ENCODE peak calls at places on chromosomes 6 and 20, in seven cellular contexts. One of them, this sample, is unnamed.

GRCh38 chr6:40888456-40888990 is 150.5 kb downstream of the UNC5CL start:
- DNase-seq in choroid plexus epithelial cell: no peak
- DNase-seq in WERI-Rb-1: peak
- DNase-seq in cardiac muscle cell: no peak
- DNase-seq in GM23338: no peak
- DNase-seq in coronary artery: peak
- DNase-seq in aorta: no peak
- DNase-seq in this sample: no peak

GRCh38 chr6:3151705-3152104 is 5.6 kb downstream of the TUBB2A start:
- DNase-seq in choroid plexus epithelial cell: no peak
- DNase-seq in WERI-Rb-1: peak
- DNase-seq in cardiac muscle cell: no peak
- DNase-seq in GM23338: no peak
- DNase-seq in coronary artery: no peak
- DNase-seq in aorta: no peak
- DNase-seq in this sample: no peak

GRCh38 chr20:1816384-1817381 is 78.5 kb upstream of the SIRPA start:
- DNase-seq in choroid plexus epithelial cell: no peak
- DNase-seq in WERI-Rb-1: no peak
- DNase-seq in cardiac muscle cell: peak
- DNase-seq in GM23338: no peak
- DNase-seq in coronary artery: peak
- DNase-seq in aorta: no peak
- DNase-seq in this sample: peak

GRCh38 chr6:8707956-8708772 is 272.8 kb upstream of the SLC35B3 start:
- DNase-seq in choroid plexus epithelial cell: peak
- DNase-seq in WERI-Rb-1: peak
- DNase-seq in cardiac muscle cell: no peak
- DNase-seq in GM23338: peak
- DNase-seq in coronary artery: no peak
- DNase-seq in aorta: no peak
- DNase-seq in this sample: peak

GRCh38 chr6:26205625-26206574 is 118.7 kb downstream of the HFE start:
- DNase-seq in choroid plexus epithelial cell: peak
- DNase-seq in WERI-Rb-1: no peak
- DNase-seq in cardiac muscle cell: peak
- DNase-seq in GM23338: peak
- DNase-seq in coronary artery: no peak
- DNase-seq in aorta: no peak
- DNase-seq in this sample: peak

GRCh38 chr20:61931476-61932198 is 134.0 kb downstream of the TAF4 start:
- DNase-seq in choroid plexus epithelial cell: no peak
- DNase-seq in WERI-Rb-1: no peak
- DNase-seq in cardiac muscle cell: no peak
- DNase-seq in GM23338: no peak
- DNase-seq in coronary artery: no peak
- DNase-seq in aorta: peak
- DNase-seq in this sample: no peak

GRCh38 chr20:3710703-3711417 is 1.5 kb downstream of the SIGLEC1 start:
- DNase-seq in choroid plexus epithelial cell: peak
- DNase-seq in WERI-Rb-1: peak
- DNase-seq in cardiac muscle cell: peak
- DNase-seq in GM23338: peak
- DNase-seq in coronary artery: no peak
- DNase-seq in aorta: peak
- DNase-seq in this sample: peak

GRCh38 chr6:108163267-108163643 is 2.6 kb upstream of the NR2E1 start:
- DNase-seq in choroid plexus epithelial cell: no peak
- DNase-seq in WERI-Rb-1: no peak
- DNase-seq in cardiac muscle cell: no peak
- DNase-seq in GM23338: peak
- DNase-seq in coronary artery: no peak
- DNase-seq in aorta: no peak
- DNase-seq in this sample: no peak

GRCh38 chr6:45038226-45038625 is 289.9 kb upstream of the RUNX2 start:
- DNase-seq in choroid plexus epithelial cell: no peak
- DNase-seq in WERI-Rb-1: no peak
- DNase-seq in cardiac muscle cell: no peak
- DNase-seq in GM23338: no peak
- DNase-seq in coronary artery: no peak
- DNase-seq in aorta: no peak
- DNase-seq in this sample: no peak

GRCh38 chr6:137849076-137849708 is 17.9 kb upstream of the TNFAIP3 start:
- DNase-seq in choroid plexus epithelial cell: peak
- DNase-seq in WERI-Rb-1: no peak
- DNase-seq in cardiac muscle cell: peak
- DNase-seq in GM23338: no peak
- DNase-seq in coronary artery: no peak
- DNase-seq in aorta: no peak
- DNase-seq in this sample: peak

GRCh38 chr6:83307849-83308248 is 114.7 kb downstream of the RWDD2A start:
- DNase-seq in choroid plexus epithelial cell: no peak
- DNase-seq in WERI-Rb-1: no peak
- DNase-seq in cardiac muscle cell: no peak
- DNase-seq in GM23338: no peak
- DNase-seq in coronary artery: no peak
- DNase-seq in aorta: no peak
- DNase-seq in this sample: no peak

GRCh38 chr6:42450314-42451145 is 1.2 kb downstream of the TRERF1 start:
- DNase-seq in choroid plexus epithelial cell: peak
- DNase-seq in WERI-Rb-1: peak
- DNase-seq in cardiac muscle cell: peak
- DNase-seq in GM23338: peak
- DNase-seq in coronary artery: no peak
- DNase-seq in aorta: peak
- DNase-seq in this sample: peak

GRCh38 chr6:126064994-126065401 is 78.7 kb downstream of the TRMT11 start:
- DNase-seq in choroid plexus epithelial cell: no peak
- DNase-seq in WERI-Rb-1: no peak
- DNase-seq in cardiac muscle cell: peak
- DNase-seq in GM23338: no peak
- DNase-seq in coronary artery: no peak
- DNase-seq in aorta: no peak
- DNase-seq in this sample: no peak

GRCh38 chr20:15705975-15706374 is 867.3 kb downstream of the KIF16B start:
- DNase-seq in choroid plexus epithelial cell: no peak
- DNase-seq in WERI-Rb-1: no peak
- DNase-seq in cardiac muscle cell: no peak
- DNase-seq in GM23338: no peak
- DNase-seq in coronary artery: no peak
- DNase-seq in aorta: no peak
- DNase-seq in this sample: no peak

GRCh38 chr6:2938632-2939083 is 32.7 kb downstream of the SERPINB6 start:
- DNase-seq in choroid plexus epithelial cell: no peak
- DNase-seq in WERI-Rb-1: no peak
- DNase-seq in cardiac muscle cell: no peak
- DNase-seq in GM23338: peak
- DNase-seq in coronary artery: no peak
- DNase-seq in aorta: no peak
- DNase-seq in this sample: peak

GRCh38 chr20:25083141-25083772 is 1.3 kb upstream of the VSX1 start:
- DNase-seq in choroid plexus epithelial cell: no peak
- DNase-seq in WERI-Rb-1: no peak
- DNase-seq in cardiac muscle cell: no peak
- DNase-seq in GM23338: peak
- DNase-seq in coronary artery: peak
- DNase-seq in aorta: no peak
- DNase-seq in this sample: no peak

GRCh38 chr6:35248300-35248699 is 11.2 kb upstream of the ZNF76 start:
- DNase-seq in choroid plexus epithelial cell: no peak
- DNase-seq in WERI-Rb-1: no peak
- DNase-seq in cardiac muscle cell: no peak
- DNase-seq in GM23338: no peak
- DNase-seq in coronary artery: no peak
- DNase-seq in aorta: no peak
- DNase-seq in this sample: peak

GRCh38 chr6:117265425-117266266 is at the start of gene VGLL2:
- DNase-seq in choroid plexus epithelial cell: peak
- DNase-seq in WERI-Rb-1: peak
- DNase-seq in cardiac muscle cell: peak
- DNase-seq in GM23338: peak
- DNase-seq in coronary artery: no peak
- DNase-seq in aorta: peak
- DNase-seq in this sample: peak

GRCh38 chr6:93819189-93819588 is 399.8 kb upstream of the EPHA7 start:
- DNase-seq in choroid plexus epithelial cell: peak
- DNase-seq in WERI-Rb-1: no peak
- DNase-seq in cardiac muscle cell: no peak
- DNase-seq in GM23338: no peak
- DNase-seq in coronary artery: no peak
- DNase-seq in aorta: no peak
- DNase-seq in this sample: no peak

GRCh38 chr20:39036011-39036410 is 73.9 kb downstream of the DHX35 start:
- DNase-seq in choroid plexus epithelial cell: peak
- DNase-seq in WERI-Rb-1: no peak
- DNase-seq in cardiac muscle cell: no peak
- DNase-seq in GM23338: no peak
- DNase-seq in coronary artery: no peak
- DNase-seq in aorta: no peak
- DNase-seq in this sample: peak

GRCh38 chr6:97068211-97068610 is 143.7 kb downstream of the KLHL32 start:
- DNase-seq in choroid plexus epithelial cell: peak
- DNase-seq in WERI-Rb-1: no peak
- DNase-seq in cardiac muscle cell: peak
- DNase-seq in GM23338: peak
- DNase-seq in coronary artery: no peak
- DNase-seq in aorta: no peak
- DNase-seq in this sample: peak

GRCh38 chr20:45576995-45577394 is 2.1 kb downstream of the WFDC8 start:
- DNase-seq in choroid plexus epithelial cell: peak
- DNase-seq in WERI-Rb-1: no peak
- DNase-seq in cardiac muscle cell: peak
- DNase-seq in GM23338: peak
- DNase-seq in coronary artery: no peak
- DNase-seq in aorta: no peak
- DNase-seq in this sample: no peak

GRCh38 chr6:6941201-6941600 is 166.6 kb upstream of the RREB1 start:
- DNase-seq in choroid plexus epithelial cell: no peak
- DNase-seq in WERI-Rb-1: no peak
- DNase-seq in cardiac muscle cell: no peak
- DNase-seq in GM23338: no peak
- DNase-seq in coronary artery: peak
- DNase-seq in aorta: no peak
- DNase-seq in this sample: no peak

GRCh38 chr20:48722737-48723191 is 105.0 kb downstream of the PREX1 start:
- DNase-seq in choroid plexus epithelial cell: peak
- DNase-seq in WERI-Rb-1: no peak
- DNase-seq in cardiac muscle cell: peak
- DNase-seq in GM23338: peak
- DNase-seq in coronary artery: peak
- DNase-seq in aorta: peak
- DNase-seq in this sample: peak

GRCh38 chr6:158815915-158816314 is 3.3 kb downstream of the EZR start:
- DNase-seq in choroid plexus epithelial cell: no peak
- DNase-seq in WERI-Rb-1: no peak
- DNase-seq in cardiac muscle cell: no peak
- DNase-seq in GM23338: no peak
- DNase-seq in coronary artery: no peak
- DNase-seq in aorta: no peak
- DNase-seq in this sample: no peak
- H3K4me3 ChIP-seq in choroid plexus epithelial cell: no peak
- H3K4me3 ChIP-seq in WERI-Rb-1: no peak
- H3K4me3 ChIP-seq in cardiac muscle cell: peak
- H3K4me3 ChIP-seq in GM23338: peak
- H3K4me3 ChIP-seq in coronary artery: peak
- H3K4me3 ChIP-seq in aorta: no peak
- H3K4me3 ChIP-seq in this sample: peak

GRCh38 chr20:51570755-51571469 is 28.4 kb upstream of the NFATC2 start:
- DNase-seq in choroid plexus epithelial cell: peak
- DNase-seq in WERI-Rb-1: no peak
- DNase-seq in cardiac muscle cell: peak
- DNase-seq in GM23338: no peak
- DNase-seq in coronary artery: no peak
- DNase-seq in aorta: peak
- DNase-seq in this sample: no peak
- H3K4me3 ChIP-seq in choroid plexus epithelial cell: no peak
- H3K4me3 ChIP-seq in WERI-Rb-1: no peak
- H3K4me3 ChIP-seq in cardiac muscle cell: peak
- H3K4me3 ChIP-seq in GM23338: no peak
- H3K4me3 ChIP-seq in coronary artery: peak
- H3K4me3 ChIP-seq in aorta: no peak
- H3K4me3 ChIP-seq in this sample: no peak

GRCh38 chr20:57395111-57395959 is 4.1 kb downstream of the RBM38 start:
- DNase-seq in choroid plexus epithelial cell: peak
- DNase-seq in WERI-Rb-1: no peak
- DNase-seq in cardiac muscle cell: peak
- DNase-seq in GM23338: no peak
- DNase-seq in coronary artery: peak
- DNase-seq in aorta: peak
- DNase-seq in this sample: peak
- H3K4me3 ChIP-seq in choroid plexus epithelial cell: no peak
- H3K4me3 ChIP-seq in WERI-Rb-1: no peak
- H3K4me3 ChIP-seq in cardiac muscle cell: peak
- H3K4me3 ChIP-seq in GM23338: no peak
- H3K4me3 ChIP-seq in coronary artery: peak
- H3K4me3 ChIP-seq in aorta: no peak
- H3K4me3 ChIP-seq in this sample: no peak

GRCh38 chr20:36745234-36745926 is 510 bp downstream of the NDRG3 start:
- DNase-seq in choroid plexus epithelial cell: peak
- DNase-seq in WERI-Rb-1: peak
- DNase-seq in cardiac muscle cell: peak
- DNase-seq in GM23338: peak
- DNase-seq in coronary artery: no peak
- DNase-seq in aorta: peak
- DNase-seq in this sample: no peak

GRCh38 chr20:36745927-36746659 is at the start of gene NDRG3:
- DNase-seq in choroid plexus epithelial cell: peak
- DNase-seq in WERI-Rb-1: peak
- DNase-seq in cardiac muscle cell: peak
- DNase-seq in GM23338: peak
- DNase-seq in coronary artery: peak
- DNase-seq in aorta: peak
- DNase-seq in this sample: peak

GRCh38 chr20:36742558-36742957 is 3.3 kb downstream of the NDRG3 start:
- DNase-seq in choroid plexus epithelial cell: no peak
- DNase-seq in WERI-Rb-1: no peak
- DNase-seq in cardiac muscle cell: no peak
- DNase-seq in GM23338: no peak
- DNase-seq in coronary artery: no peak
- DNase-seq in aorta: no peak
- DNase-seq in this sample: no peak

GRCh38 chr20:36744243-36744642 is 1.6 kb downstream of the NDRG3 start:
- DNase-seq in choroid plexus epithelial cell: no peak
- DNase-seq in WERI-Rb-1: no peak
- DNase-seq in cardiac muscle cell: no peak
- DNase-seq in GM23338: no peak
- DNase-seq in coronary artery: no peak
- DNase-seq in aorta: no peak
- DNase-seq in this sample: no peak

DNA sequence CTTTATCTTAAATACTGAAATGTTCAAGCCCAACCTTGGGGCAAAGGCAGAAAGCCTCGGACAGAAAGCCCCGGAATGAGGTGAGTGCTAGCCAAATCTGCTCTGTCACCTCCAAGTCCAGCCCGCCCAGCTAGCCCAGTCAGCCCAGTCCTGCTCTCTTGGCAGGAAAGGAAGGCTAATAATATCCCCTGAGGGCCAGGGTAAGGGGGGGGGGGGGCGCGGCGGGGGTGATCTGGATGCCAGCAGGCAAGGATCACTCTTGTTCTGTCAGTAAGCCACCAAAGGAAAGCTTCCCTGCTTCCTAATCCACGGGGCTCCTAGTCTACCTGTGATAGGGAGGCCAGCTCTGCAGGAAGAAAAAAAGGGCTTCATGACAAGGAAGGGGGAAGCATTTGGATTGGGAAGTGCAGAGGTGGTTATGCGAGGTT is 1.1 kb downstream of the NDRG3 start:
- DNase-seq in choroid plexus epithelial cell: no peak
- DNase-seq in WERI-Rb-1: peak
- DNase-seq in cardiac muscle cell: peak
- DNase-seq in GM23338: peak
- DNase-seq in coronary artery: peak
- DNase-seq in aorta: peak
- DNase-seq in this sample: peak
- H3K4me3 ChIP-seq in choroid plexus epithelial cell: peak
- H3K4me3 ChIP-seq in WERI-Rb-1: peak
- H3K4me3 ChIP-seq in cardiac muscle cell: peak
- H3K4me3 ChIP-seq in GM23338: peak
- H3K4me3 ChIP-seq in coronary artery: peak
- H3K4me3 ChIP-seq in aorta: peak
- H3K4me3 ChIP-seq in this sample: peak